ENCODE peak calls at places on chromosomes 7 and 10, in nine cellular contexts. One of them, this sample, is unnamed. For H3K4me1, the result is how much of the 10 kb centered on the place peaks cover.

GRCh38 chr7:100476903-100477870 is 1.8 kb downstream of the TSC22D4 start:
- DNase-seq in GM12878: no peak
- DNase-seq in A549: no peak
- DNase-seq in sigmoid colon: no peak
- DNase-seq in upper lobe of left lung: peak
- DNase-seq in ovary: peak
- DNase-seq in K562: peak
- DNase-seq in stomach: no peak
- DNase-seq in SK-N-SH: peak
- DNase-seq in this sample: no peak

GRCh38 chr10:119301397-119301796 is 94.0 kb downstream of the GRK5 start:
- DNase-seq in GM12878: no peak
- DNase-seq in A549: no peak
- DNase-seq in sigmoid colon: no peak
- DNase-seq in upper lobe of left lung: peak
- DNase-seq in ovary: no peak
- DNase-seq in K562: no peak
- DNase-seq in stomach: no peak
- DNase-seq in SK-N-SH: no peak
- DNase-seq in this sample: no peak

GRCh38 chr7:960269-960871 is 5.9 kb upstream of the ADAP1 start:
- DNase-seq in GM12878: no peak
- DNase-seq in A549: no peak
- DNase-seq in sigmoid colon: peak
- DNase-seq in upper lobe of left lung: no peak
- DNase-seq in ovary: peak
- DNase-seq in K562: no peak
- DNase-seq in stomach: no peak
- DNase-seq in SK-N-SH: peak
- DNase-seq in this sample: no peak

GRCh38 chr10:51405580-51406367 is 293.6 kb downstream of the CSTF2T start:
- DNase-seq in GM12878: no peak
- DNase-seq in A549: no peak
- DNase-seq in sigmoid colon: peak
- DNase-seq in upper lobe of left lung: no peak
- DNase-seq in ovary: no peak
- DNase-seq in K562: no peak
- DNase-seq in stomach: no peak
- DNase-seq in SK-N-SH: no peak
- DNase-seq in this sample: no peak

GRCh38 chr10:102812213-102812876 is 24.9 kb downstream of the CYP17A1 start:
- DNase-seq in GM12878: no peak
- DNase-seq in A549: no peak
- DNase-seq in sigmoid colon: no peak
- DNase-seq in upper lobe of left lung: peak
- DNase-seq in ovary: no peak
- DNase-seq in K562: no peak
- DNase-seq in stomach: no peak
- DNase-seq in SK-N-SH: no peak
- DNase-seq in this sample: no peak

GRCh38 chr10:99374526-99374925 is 45.4 kb downstream of the CNNM1 start:
- DNase-seq in GM12878: no peak
- DNase-seq in A549: no peak
- DNase-seq in sigmoid colon: no peak
- DNase-seq in upper lobe of left lung: peak
- DNase-seq in ovary: no peak
- DNase-seq in K562: no peak
- DNase-seq in stomach: no peak
- DNase-seq in SK-N-SH: no peak
- DNase-seq in this sample: no peak

GRCh38 chr7:157875230-157876179 is 538.7 kb downstream of the DNAJB6 start:
- DNase-seq in GM12878: no peak
- DNase-seq in A549: peak
- DNase-seq in sigmoid colon: no peak
- DNase-seq in upper lobe of left lung: no peak
- DNase-seq in ovary: no peak
- DNase-seq in K562: peak
- DNase-seq in stomach: peak
- DNase-seq in SK-N-SH: peak
- DNase-seq in this sample: no peak

GRCh38 chr7:104963378-104963990 is 50.5 kb upstream of the KMT2E start:
- DNase-seq in GM12878: no peak
- DNase-seq in A549: no peak
- DNase-seq in sigmoid colon: no peak
- DNase-seq in upper lobe of left lung: no peak
- DNase-seq in ovary: no peak
- DNase-seq in K562: no peak
- DNase-seq in stomach: no peak
- DNase-seq in SK-N-SH: no peak
- DNase-seq in this sample: no peak

GRCh38 chr7:25361388-25361787 is 133.1 kb upstream of the NPVF start:
- DNase-seq in GM12878: no peak
- DNase-seq in A549: no peak
- DNase-seq in sigmoid colon: no peak
- DNase-seq in upper lobe of left lung: no peak
- DNase-seq in ovary: no peak
- DNase-seq in K562: no peak
- DNase-seq in stomach: no peak
- DNase-seq in SK-N-SH: no peak
- DNase-seq in this sample: no peak

DNA sequence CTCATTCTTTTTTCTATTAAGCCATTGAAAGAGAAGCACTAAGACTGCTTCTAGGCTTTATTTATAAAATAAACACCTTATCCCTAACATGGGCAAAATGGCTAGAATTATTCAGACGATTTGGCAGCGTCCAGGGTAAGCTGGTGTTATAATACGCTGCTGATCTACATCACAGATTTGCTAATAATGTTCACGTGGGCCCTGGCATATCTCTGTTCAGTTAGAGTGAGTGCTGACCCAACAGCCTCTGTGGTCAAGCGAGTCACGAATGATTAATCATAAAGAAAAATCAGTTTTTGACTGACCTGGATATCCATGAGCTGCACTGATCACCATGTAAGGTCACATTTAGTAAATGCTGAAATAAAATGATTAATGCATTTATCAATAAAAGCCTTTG is 28.4 kb upstream of the CBLL1 start:
- DNase-seq in GM12878: no peak
- DNase-seq in A549: no peak
- DNase-seq in sigmoid colon: no peak
- DNase-seq in upper lobe of left lung: no peak
- DNase-seq in ovary: no peak
- DNase-seq in K562: no peak
- DNase-seq in stomach: no peak
- DNase-seq in SK-N-SH: no peak
- DNase-seq in this sample: no peak
- TF ChIP-seq EP300 in GM12878: no peak
- TF ChIP-seq EP300 in A549: no peak
- TF ChIP-seq EP300 in sigmoid colon: no peak
- TF ChIP-seq EP300 in upper lobe of left lung: no peak
- TF ChIP-seq EP300 in ovary: no peak
- TF ChIP-seq EP300 in K562: no peak
- TF ChIP-seq EP300 in stomach: no peak
- TF ChIP-seq EP300 in SK-N-SH: no peak
- TF ChIP-seq EP300 in this sample: no peak

GRCh38 chr7:30873207-30873606 is 38.4 kb upstream of the AQP1 start:
- DNase-seq in GM12878: no peak
- DNase-seq in A549: no peak
- DNase-seq in sigmoid colon: no peak
- DNase-seq in upper lobe of left lung: no peak
- DNase-seq in ovary: no peak
- DNase-seq in K562: no peak
- DNase-seq in stomach: no peak
- DNase-seq in SK-N-SH: no peak
- DNase-seq in this sample: no peak

GRCh38 chr7:30871655-30872054 is 40.0 kb upstream of the AQP1 start:
- DNase-seq in GM12878: no peak
- DNase-seq in A549: no peak
- DNase-seq in sigmoid colon: no peak
- DNase-seq in upper lobe of left lung: no peak
- DNase-seq in ovary: no peak
- DNase-seq in K562: no peak
- DNase-seq in stomach: no peak
- DNase-seq in SK-N-SH: no peak
- DNase-seq in this sample: no peak

GRCh38 chr7:30869794-30870491 is 41.7 kb upstream of the AQP1 start:
- DNase-seq in GM12878: no peak
- DNase-seq in A549: no peak
- DNase-seq in sigmoid colon: no peak
- DNase-seq in upper lobe of left lung: no peak
- DNase-seq in ovary: no peak
- DNase-seq in K562: no peak
- DNase-seq in stomach: no peak
- DNase-seq in SK-N-SH: peak
- DNase-seq in this sample: no peak

GRCh38 chr7:30867483-30867882 is 44.2 kb upstream of the AQP1 start:
- DNase-seq in GM12878: no peak
- DNase-seq in A549: no peak
- DNase-seq in sigmoid colon: no peak
- DNase-seq in upper lobe of left lung: no peak
- DNase-seq in ovary: no peak
- DNase-seq in K562: no peak
- DNase-seq in stomach: no peak
- DNase-seq in SK-N-SH: no peak
- DNase-seq in this sample: no peak

GRCh38 chr7:30870821-30871518 is 40.7 kb upstream of the AQP1 start:
- DNase-seq in GM12878: no peak
- DNase-seq in A549: no peak
- DNase-seq in sigmoid colon: no peak
- DNase-seq in upper lobe of left lung: no peak
- DNase-seq in ovary: no peak
- DNase-seq in K562: no peak
- DNase-seq in stomach: no peak
- DNase-seq in SK-N-SH: no peak
- DNase-seq in this sample: no peak
- H3K4me1 ChIP-seq in GM12878: under half
- H3K4me1 ChIP-seq in A549: under half
- H3K4me1 ChIP-seq in sigmoid colon: under half
- H3K4me1 ChIP-seq in upper lobe of left lung: under half
- H3K4me1 ChIP-seq in ovary: under half
- H3K4me1 ChIP-seq in K562: under half
- H3K4me1 ChIP-seq in stomach: under half
- H3K4me1 ChIP-seq in SK-N-SH: under half
- H3K4me1 ChIP-seq in this sample: under half

GRCh38 chr10:126570631-126571170 is 99.8 kb downstream of the C10orf90 start:
- DNase-seq in GM12878: no peak
- DNase-seq in A549: no peak
- DNase-seq in sigmoid colon: no peak
- DNase-seq in upper lobe of left lung: no peak
- DNase-seq in ovary: no peak
- DNase-seq in K562: no peak
- DNase-seq in stomach: no peak
- DNase-seq in SK-N-SH: no peak
- DNase-seq in this sample: no peak

GRCh38 chr10:126571203-126571602 is 99.3 kb downstream of the C10orf90 start:
- DNase-seq in GM12878: no peak
- DNase-seq in A549: no peak
- DNase-seq in sigmoid colon: no peak
- DNase-seq in upper lobe of left lung: no peak
- DNase-seq in ovary: no peak
- DNase-seq in K562: peak
- DNase-seq in stomach: no peak
- DNase-seq in SK-N-SH: no peak
- DNase-seq in this sample: no peak

GRCh38 chr10:126580873-126581647 is 89.4 kb downstream of the C10orf90 start:
- DNase-seq in GM12878: no peak
- DNase-seq in A549: no peak
- DNase-seq in sigmoid colon: no peak
- DNase-seq in upper lobe of left lung: no peak
- DNase-seq in ovary: no peak
- DNase-seq in K562: no peak
- DNase-seq in stomach: no peak
- DNase-seq in SK-N-SH: no peak
- DNase-seq in this sample: no peak

GRCh38 chr10:126581648-126582046 is 88.8 kb downstream of the C10orf90 start:
- DNase-seq in GM12878: no peak
- DNase-seq in A549: no peak
- DNase-seq in sigmoid colon: no peak
- DNase-seq in upper lobe of left lung: no peak
- DNase-seq in ovary: no peak
- DNase-seq in K562: no peak
- DNase-seq in stomach: no peak
- DNase-seq in SK-N-SH: no peak
- DNase-seq in this sample: no peak

GRCh38 chr10:126576336-126576735 is 94.2 kb downstream of the C10orf90 start:
- DNase-seq in GM12878: no peak
- DNase-seq in A549: no peak
- DNase-seq in sigmoid colon: no peak
- DNase-seq in upper lobe of left lung: no peak
- DNase-seq in ovary: no peak
- DNase-seq in K562: no peak
- DNase-seq in stomach: no peak
- DNase-seq in SK-N-SH: no peak
- DNase-seq in this sample: no peak
- TF ChIP-seq EP300 in GM12878: no peak
- TF ChIP-seq EP300 in A549: no peak
- TF ChIP-seq EP300 in sigmoid colon: no peak
- TF ChIP-seq EP300 in upper lobe of left lung: no peak
- TF ChIP-seq EP300 in ovary: no peak
- TF ChIP-seq EP300 in K562: no peak
- TF ChIP-seq EP300 in stomach: no peak
- TF ChIP-seq EP300 in SK-N-SH: no peak
- TF ChIP-seq EP300 in this sample: no peak

DNA sequence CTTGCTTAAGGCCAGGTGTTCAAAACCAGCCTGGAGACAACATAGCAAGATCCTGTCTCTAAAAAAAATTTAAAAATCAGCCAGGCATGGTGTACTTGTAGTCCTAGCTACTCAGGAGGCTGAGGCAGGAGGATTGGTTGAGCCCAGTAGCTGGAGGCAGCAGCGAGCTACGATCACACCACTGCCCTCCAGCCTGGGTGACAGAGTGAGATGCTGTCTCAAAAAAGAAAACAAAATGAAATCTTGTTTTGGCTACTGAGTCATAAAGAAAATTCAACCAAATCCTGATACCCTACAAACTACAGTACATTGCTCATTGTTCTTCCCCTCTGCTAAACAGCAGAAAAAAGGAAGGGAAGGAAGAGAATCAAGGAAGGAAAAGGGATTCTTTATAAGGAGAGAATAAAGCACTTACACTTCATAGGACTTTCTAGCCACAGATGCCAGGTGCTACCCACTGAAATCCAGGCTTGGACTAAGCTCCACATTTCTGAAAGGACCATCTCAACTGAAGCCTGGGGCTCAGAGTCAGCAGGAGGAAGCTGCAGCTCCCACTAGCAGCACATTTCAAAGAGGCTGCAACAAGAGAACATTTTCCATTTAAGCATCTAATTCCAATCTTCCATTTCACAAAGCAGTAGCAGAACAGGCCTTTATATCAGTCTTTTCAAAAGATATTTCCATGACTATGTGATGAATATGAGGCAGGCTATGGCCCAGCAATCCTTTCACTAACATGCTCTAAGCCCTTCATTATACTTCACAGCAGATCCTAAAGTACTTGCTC is 13.6 kb downstream of the TNPO3 start:
- DNase-seq in GM12878: no peak
- DNase-seq in A549: no peak
- DNase-seq in sigmoid colon: no peak
- DNase-seq in upper lobe of left lung: no peak
- DNase-seq in ovary: no peak
- DNase-seq in K562: no peak
- DNase-seq in stomach: no peak
- DNase-seq in SK-N-SH: no peak
- DNase-seq in this sample: no peak
- H3K4me1 ChIP-seq in GM12878: under half
- H3K4me1 ChIP-seq in A549: under half
- H3K4me1 ChIP-seq in sigmoid colon: under half
- H3K4me1 ChIP-seq in upper lobe of left lung: under half
- H3K4me1 ChIP-seq in ovary: under half
- H3K4me1 ChIP-seq in K562: under half
- H3K4me1 ChIP-seq in stomach: under half
- H3K4me1 ChIP-seq in SK-N-SH: under half
- H3K4me1 ChIP-seq in this sample: under half